ENCODE peak calls at places on chromosome 1, in ten cellular contexts. Z is CD8-positive, alpha-beta T cell; U is left ventricle myocardium inferior; R is mesendoderm; Q is CD4-positive, alpha-beta memory T cell; T is uterus; K is left lung; P is SJSA1; X is psoas muscle; M is A549. O is an unnamed sample.

GRCh38 chr1:70477090-70477489 is 66.0 kb downstream of the CTH start:
- DNase-seq in Z (no peak), U (no peak), R (no peak), Q (no peak), T (no peak), K (no peak), P (no peak), X (no peak), M (no peak), O (no peak)

GRCh38 chr1:226097866-226098625 is 35.5 kb downstream of the H3-3A start:
- DNase-seq in Z (no peak), U (no peak), R (peak; percentile 90), Q (no peak), T (no peak), K (no peak), P (peak; percentile 85), X (no peak), M (no peak), O (no peak)

GRCh38 chr1:62241357-62242131 is 46.9 kb downstream of the L1TD1 start:
- DNase-seq in Z (no peak), U (peak; percentile 32), R (no peak), Q (no peak), T (no peak), K (no peak), P (no peak), X (no peak), M (no peak), O (no peak)

GRCh38 chr1:230176871-230177411 is 109.9 kb downstream of the GALNT2 start:
- DNase-seq in Z (no peak), U (peak; percentile 80), R (no peak), Q (no peak), T (peak; percentile 72), K (no peak), P (no peak), X (peak; percentile 73), M (no peak), O (no peak)

GRCh38 chr1:232057217-232057895 is 430.8 kb downstream of the DISC1 start:
- DNase-seq in Z (no peak), U (no peak), R (peak; percentile 72), Q (no peak), T (no peak), K (no peak), P (peak; percentile 15), X (no peak), M (no peak), O (no peak)

GRCh38 chr1:112369389-112370285 is 26.4 kb upstream of the CTTNBP2NL start:
- DNase-seq in Z (peak; percentile 71), U (peak; percentile 87), R (peak; percentile 89), Q (peak; percentile 76), T (peak; percentile 82), K (peak; percentile 86), P (peak; percentile 60), X (peak; percentile 86), M (peak; percentile 62), O (peak; percentile 71)

GRCh38 chr1:224502459-224503160 is 68.0 kb upstream of the WDR26 start:
- DNase-seq in Z (no peak), U (no peak), R (peak; percentile 73), Q (no peak), T (no peak), K (no peak), P (peak; percentile 69), X (no peak), M (no peak), O (no peak)

GRCh38 chr1:229514578-229515275 is 6.6 kb upstream of the NUP133 start:
- DNase-seq in Z (peak; percentile 30), U (peak; percentile 37), R (peak; percentile 75), Q (peak; percentile 71), T (peak; percentile 68), K (peak; percentile 41), P (peak; percentile 48), X (peak; percentile 44), M (peak; percentile 64), O (peak; percentile 29)

GRCh38 chr1:230291731-230292620 is 134.2 kb downstream of the PGBD5 start:
- DNase-seq in Z (no peak), U (no peak), R (peak; percentile 11), Q (no peak), T (peak; percentile 4), K (no peak), P (no peak), X (no peak), M (no peak), O (no peak)

GRCh38 chr1:36846366-36846765 is 187.9 kb downstream of the GRIK3 start:
- DNase-seq in Z (no peak), U (no peak), R (peak; percentile 40), Q (no peak), T (no peak), K (no peak), P (no peak), X (no peak), M (no peak), O (no peak)

GRCh38 chr1:158611916-158612315 is 6.8 kb downstream of the OR10Z1 start:
- DNase-seq in Z (no peak), U (no peak), R (no peak), Q (no peak), T (no peak), K (no peak), P (no peak), X (no peak), M (no peak), O (no peak)

GRCh38 chr1:85172684-85173337 is 28.0 kb downstream of the SYDE2 start:
- DNase-seq in Z (no peak), U (no peak), R (peak; percentile 13), Q (no peak), T (no peak), K (no peak), P (no peak), X (no peak), M (no peak), O (no peak)

GRCh38 chr1:17791464-17791863 is 36.3 kb downstream of the ACTL8 start:
- DNase-seq in Z (no peak), U (no peak), R (no peak), Q (no peak), T (no peak), K (no peak), P (no peak), X (no peak), M (no peak), O (no peak)

GRCh38 chr1:89822109-89822962 is 1.5 kb downstream of the LRRC8D start:
- DNase-seq in Z (no peak), U (peak; percentile 24), R (no peak), Q (no peak), T (no peak), K (peak; percentile 42), P (no peak), X (no peak), M (peak; percentile 23), O (no peak)

DNA sequence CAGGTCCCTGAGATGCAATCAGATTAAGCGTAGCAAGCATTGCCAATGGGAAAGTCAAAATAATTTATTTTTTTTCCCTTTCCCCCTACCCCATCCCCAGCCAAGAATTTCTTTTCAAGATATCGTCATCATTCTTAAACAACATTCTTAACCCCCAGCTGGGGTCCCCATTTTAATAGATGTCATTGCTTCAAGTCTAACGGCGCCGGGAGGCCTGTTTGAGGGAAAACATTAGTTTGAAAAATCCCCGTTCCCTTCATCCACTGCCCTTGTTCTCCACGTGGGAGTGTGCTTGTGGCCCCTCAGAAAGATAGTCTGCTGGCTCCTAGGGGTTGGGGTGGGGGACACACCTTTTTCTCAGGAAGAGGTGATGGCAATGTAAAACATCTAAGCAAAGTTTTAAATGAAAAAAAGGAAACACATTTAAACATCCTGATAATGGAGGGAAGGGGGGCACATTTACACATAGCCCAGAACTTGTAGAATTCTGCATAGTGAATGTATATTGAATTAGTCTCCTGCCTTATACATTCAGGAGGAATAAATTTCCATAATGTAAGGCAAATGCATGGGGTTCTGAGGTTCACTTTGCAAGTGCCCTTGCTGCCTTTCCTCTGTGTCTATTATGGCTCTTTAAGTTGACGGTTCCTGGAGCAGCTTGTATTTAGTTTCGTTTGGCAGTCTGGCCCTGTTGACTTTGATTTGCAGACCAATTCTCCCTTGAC is 6.8 kb downstream of the TRNP1 start:
- DNase-seq in Z (no peak), U (no peak), R (peak; percentile 57), Q (no peak), T (no peak), K (no peak), P (no peak), X (no peak), M (no peak), O (no peak)
- H3K4me3 ChIP-seq in Z (no peak overlapping the region), U (no peak overlapping the region), R (no peak overlapping the region), Q (no peak overlapping the region), T (no peak overlapping the region), K (no peak overlapping the region), P (no peak overlapping the region), X (no peak overlapping the region), M (peak overlapping the region; percentile 20), O (no peak overlapping the region)

GRCh38 chr1:9536301-9536700 is 3.0 kb upstream of the SLC25A33 start:
- DNase-seq in Z (no peak), U (no peak), R (no peak), Q (no peak), T (no peak), K (no peak), P (no peak), X (no peak), M (no peak), O (no peak)
- H3K27ac ChIP-seq in Z (no peak overlapping the region), U (no peak overlapping the region), R (no peak overlapping the region), Q (no peak overlapping the region), T (no peak overlapping the region), K (no peak overlapping the region), P (no peak overlapping the region), X (no peak overlapping the region), M (no peak overlapping the region), O (no peak overlapping the region)

GRCh38 chr1:25569599-25570458 is 26.4 kb downstream of the LDLRAP1 start:
- DNase-seq in Z (no peak), U (no peak), R (no peak), Q (no peak), T (no peak), K (no peak), P (no peak), X (no peak), M (no peak), O (no peak)
- H3K4me3 ChIP-seq in Z (no peak overlapping the region), U (no peak overlapping the region), R (no peak overlapping the region), Q (no peak overlapping the region), T (no peak overlapping the region), K (no peak overlapping the region), P (no peak overlapping the region), X (no peak overlapping the region), M (no peak overlapping the region), O (no peak overlapping the region)

GRCh38 chr1:218676991-218677390 is 331.9 kb downstream of the TGFB2 start:
- DNase-seq in Z (no peak), U (no peak), R (no peak), Q (no peak), T (no peak), K (no peak), P (no peak), X (no peak), M (no peak), O (no peak)

GRCh38 chr1:218679988-218680743 is 335.0 kb downstream of the TGFB2 start:
- DNase-seq in Z (no peak), U (no peak), R (no peak), Q (no peak), T (no peak), K (no peak), P (no peak), X (no peak), M (no peak), O (no peak)

GRCh38 chr1:218683224-218683623 is 338.1 kb downstream of the TGFB2 start:
- DNase-seq in Z (no peak), U (no peak), R (no peak), Q (no peak), T (no peak), K (no peak), P (no peak), X (no peak), M (no peak), O (no peak)

GRCh38 chr1:218674280-218674773 is 329.2 kb downstream of the TGFB2 start:
- DNase-seq in Z (no peak), U (peak; percentile 14), R (peak; percentile 98), Q (no peak), T (no peak), K (peak; percentile 42), P (peak; percentile 92), X (no peak), M (peak; percentile 48), O (peak; percentile 43)

GRCh38 chr1:218679391-218679790 is 334.3 kb downstream of the TGFB2 start:
- DNase-seq in Z (no peak), U (no peak), R (no peak), Q (no peak), T (no peak), K (no peak), P (no peak), X (no peak), M (no peak), O (no peak)
- H3K27ac ChIP-seq in Z (no peak overlapping the region), U (no peak overlapping the region), R (no peak overlapping the region), Q (no peak overlapping the region), T (no peak overlapping the region), K (no peak overlapping the region), P (no peak overlapping the region), X (no peak overlapping the region), M (no peak overlapping the region), O (no peak overlapping the region)